ENCODE peak calls at places on chromosomes 11 and 22, in ten cellular contexts. One of them, this sample, is unnamed.

GRCh38 chr22:49647346-49648026 is 180.2 kb downstream of the BRD1 start:
- DNase-seq in cardiac fibroblast: no peak
- DNase-seq in H1: no peak
- DNase-seq in bronchial epithelial cell: no peak
- DNase-seq in NCI-H2029: no peak
- DNase-seq in HS-5: no peak
- DNase-seq in stimulated activated CD4-positive, alpha-beta T cell treated with anti-CD3 and anti-CD28 coated beads, Interleukin-2, amount 100 ng/mL, for 48 hours: no peak
- DNase-seq in NCI-H446: no peak
- DNase-seq in mucosa of descending colon: no peak
- DNase-seq in HTR-8/SVneo: no peak
- DNase-seq in this sample: no peak

GRCh38 chr11:96125400-96125799 is 201.5 kb upstream of the MTMR2 start:
- DNase-seq in cardiac fibroblast: no peak
- DNase-seq in H1: no peak
- DNase-seq in bronchial epithelial cell: peak
- DNase-seq in NCI-H2029: no peak
- DNase-seq in HS-5: no peak
- DNase-seq in stimulated activated CD4-positive, alpha-beta T cell treated with anti-CD3 and anti-CD28 coated beads, Interleukin-2, amount 100 ng/mL, for 48 hours: no peak
- DNase-seq in NCI-H446: no peak
- DNase-seq in mucosa of descending colon: no peak
- DNase-seq in HTR-8/SVneo: no peak
- DNase-seq in this sample: no peak

GRCh38 chr11:45045692-45046471 is 95.2 kb upstream of the TP53I11 start:
- DNase-seq in cardiac fibroblast: peak
- DNase-seq in H1: no peak
- DNase-seq in bronchial epithelial cell: peak
- DNase-seq in NCI-H2029: no peak
- DNase-seq in HS-5: peak
- DNase-seq in stimulated activated CD4-positive, alpha-beta T cell treated with anti-CD3 and anti-CD28 coated beads, Interleukin-2, amount 100 ng/mL, for 48 hours: peak
- DNase-seq in NCI-H446: no peak
- DNase-seq in mucosa of descending colon: no peak
- DNase-seq in HTR-8/SVneo: peak
- DNase-seq in this sample: peak

GRCh38 chr11:72783144-72783910 is 10.5 kb downstream of the STARD10 start:
- DNase-seq in cardiac fibroblast: no peak
- DNase-seq in H1: no peak
- DNase-seq in bronchial epithelial cell: no peak
- DNase-seq in NCI-H2029: no peak
- DNase-seq in HS-5: no peak
- DNase-seq in stimulated activated CD4-positive, alpha-beta T cell treated with anti-CD3 and anti-CD28 coated beads, Interleukin-2, amount 100 ng/mL, for 48 hours: no peak
- DNase-seq in NCI-H446: no peak
- DNase-seq in mucosa of descending colon: peak
- DNase-seq in HTR-8/SVneo: no peak
- DNase-seq in this sample: no peak

GRCh38 chr22:23534201-23534850 is 45.8 kb downstream of the IGLL1 start:
- DNase-seq in cardiac fibroblast: no peak
- DNase-seq in H1: no peak
- DNase-seq in bronchial epithelial cell: no peak
- DNase-seq in NCI-H2029: no peak
- DNase-seq in HS-5: no peak
- DNase-seq in stimulated activated CD4-positive, alpha-beta T cell treated with anti-CD3 and anti-CD28 coated beads, Interleukin-2, amount 100 ng/mL, for 48 hours: no peak
- DNase-seq in NCI-H446: no peak
- DNase-seq in mucosa of descending colon: peak
- DNase-seq in HTR-8/SVneo: no peak
- DNase-seq in this sample: no peak

GRCh38 chr22:44918166-44918924 is 91.5 kb downstream of the PHF21B start:
- DNase-seq in cardiac fibroblast: no peak
- DNase-seq in H1: no peak
- DNase-seq in bronchial epithelial cell: no peak
- DNase-seq in NCI-H2029: no peak
- DNase-seq in HS-5: no peak
- DNase-seq in stimulated activated CD4-positive, alpha-beta T cell treated with anti-CD3 and anti-CD28 coated beads, Interleukin-2, amount 100 ng/mL, for 48 hours: no peak
- DNase-seq in NCI-H446: no peak
- DNase-seq in mucosa of descending colon: no peak
- DNase-seq in HTR-8/SVneo: no peak
- DNase-seq in this sample: no peak

GRCh38 chr11:17256512-17256911 is 20.0 kb upstream of the NUCB2 start:
- DNase-seq in cardiac fibroblast: peak
- DNase-seq in H1: no peak
- DNase-seq in bronchial epithelial cell: peak
- DNase-seq in NCI-H2029: no peak
- DNase-seq in HS-5: peak
- DNase-seq in stimulated activated CD4-positive, alpha-beta T cell treated with anti-CD3 and anti-CD28 coated beads, Interleukin-2, amount 100 ng/mL, for 48 hours: no peak
- DNase-seq in NCI-H446: no peak
- DNase-seq in mucosa of descending colon: no peak
- DNase-seq in HTR-8/SVneo: peak
- DNase-seq in this sample: no peak

GRCh38 chr11:90646706-90647105 is 423.9 kb upstream of the CHORDC1 start:
- DNase-seq in cardiac fibroblast: no peak
- DNase-seq in H1: no peak
- DNase-seq in bronchial epithelial cell: peak
- DNase-seq in NCI-H2029: no peak
- DNase-seq in HS-5: no peak
- DNase-seq in stimulated activated CD4-positive, alpha-beta T cell treated with anti-CD3 and anti-CD28 coated beads, Interleukin-2, amount 100 ng/mL, for 48 hours: no peak
- DNase-seq in NCI-H446: no peak
- DNase-seq in mucosa of descending colon: no peak
- DNase-seq in HTR-8/SVneo: no peak
- DNase-seq in this sample: no peak

GRCh38 chr11:77672276-77672675 is 34.7 kb upstream of the CLNS1A start:
- DNase-seq in cardiac fibroblast: peak
- DNase-seq in H1: no peak
- DNase-seq in bronchial epithelial cell: peak
- DNase-seq in NCI-H2029: no peak
- DNase-seq in HS-5: peak
- DNase-seq in stimulated activated CD4-positive, alpha-beta T cell treated with anti-CD3 and anti-CD28 coated beads, Interleukin-2, amount 100 ng/mL, for 48 hours: no peak
- DNase-seq in NCI-H446: no peak
- DNase-seq in mucosa of descending colon: peak
- DNase-seq in HTR-8/SVneo: peak
- DNase-seq in this sample: no peak

GRCh38 chr22:46849101-46849500 is 86.7 kb downstream of the TBC1D22A start:
- DNase-seq in cardiac fibroblast: no peak
- DNase-seq in H1: peak
- DNase-seq in bronchial epithelial cell: no peak
- DNase-seq in NCI-H2029: no peak
- DNase-seq in HS-5: no peak
- DNase-seq in stimulated activated CD4-positive, alpha-beta T cell treated with anti-CD3 and anti-CD28 coated beads, Interleukin-2, amount 100 ng/mL, for 48 hours: no peak
- DNase-seq in NCI-H446: no peak
- DNase-seq in mucosa of descending colon: no peak
- DNase-seq in HTR-8/SVneo: no peak
- DNase-seq in this sample: no peak

GRCh38 chr11:27241316-27242122 is 121.5 kb downstream of the CCDC34 start:
- DNase-seq in cardiac fibroblast: peak
- DNase-seq in H1: no peak
- DNase-seq in bronchial epithelial cell: peak
- DNase-seq in NCI-H2029: no peak
- DNase-seq in HS-5: peak
- DNase-seq in stimulated activated CD4-positive, alpha-beta T cell treated with anti-CD3 and anti-CD28 coated beads, Interleukin-2, amount 100 ng/mL, for 48 hours: no peak
- DNase-seq in NCI-H446: no peak
- DNase-seq in mucosa of descending colon: no peak
- DNase-seq in HTR-8/SVneo: no peak
- DNase-seq in this sample: peak

GRCh38 chr22:35783943-35784614 is 66.4 kb downstream of the APOL5 start:
- DNase-seq in cardiac fibroblast: peak
- DNase-seq in H1: no peak
- DNase-seq in bronchial epithelial cell: peak
- DNase-seq in NCI-H2029: no peak
- DNase-seq in HS-5: peak
- DNase-seq in stimulated activated CD4-positive, alpha-beta T cell treated with anti-CD3 and anti-CD28 coated beads, Interleukin-2, amount 100 ng/mL, for 48 hours: no peak
- DNase-seq in NCI-H446: no peak
- DNase-seq in mucosa of descending colon: no peak
- DNase-seq in HTR-8/SVneo: peak
- DNase-seq in this sample: no peak

GRCh38 chr11:102806296-102806695 is 8.3 kb upstream of the MMP1 start:
- DNase-seq in cardiac fibroblast: peak
- DNase-seq in H1: no peak
- DNase-seq in bronchial epithelial cell: no peak
- DNase-seq in NCI-H2029: no peak
- DNase-seq in HS-5: no peak
- DNase-seq in stimulated activated CD4-positive, alpha-beta T cell treated with anti-CD3 and anti-CD28 coated beads, Interleukin-2, amount 100 ng/mL, for 48 hours: no peak
- DNase-seq in NCI-H446: no peak
- DNase-seq in mucosa of descending colon: no peak
- DNase-seq in HTR-8/SVneo: no peak
- DNase-seq in this sample: no peak

GRCh38 chr11:50098186-50098725 is 65.6 kb downstream of the OR4C45 start:
- DNase-seq in cardiac fibroblast: peak
- DNase-seq in H1: no peak
- DNase-seq in bronchial epithelial cell: peak
- DNase-seq in NCI-H2029: no peak
- DNase-seq in HS-5: no peak
- DNase-seq in stimulated activated CD4-positive, alpha-beta T cell treated with anti-CD3 and anti-CD28 coated beads, Interleukin-2, amount 100 ng/mL, for 48 hours: no peak
- DNase-seq in NCI-H446: no peak
- DNase-seq in mucosa of descending colon: no peak
- DNase-seq in HTR-8/SVneo: no peak
- DNase-seq in this sample: no peak

GRCh38 chr22:26174280-26174679 is 5.0 kb downstream of the SEZ6L start:
- DNase-seq in cardiac fibroblast: no peak
- DNase-seq in H1: peak
- DNase-seq in bronchial epithelial cell: no peak
- DNase-seq in NCI-H2029: peak
- DNase-seq in HS-5: no peak
- DNase-seq in stimulated activated CD4-positive, alpha-beta T cell treated with anti-CD3 and anti-CD28 coated beads, Interleukin-2, amount 100 ng/mL, for 48 hours: no peak
- DNase-seq in NCI-H446: no peak
- DNase-seq in mucosa of descending colon: no peak
- DNase-seq in HTR-8/SVneo: no peak
- DNase-seq in this sample: no peak

GRCh38 chr22:32123657-32124056 is 35.4 kb downstream of the C22orf42 start:
- DNase-seq in cardiac fibroblast: no peak
- DNase-seq in H1: peak
- DNase-seq in bronchial epithelial cell: no peak
- DNase-seq in NCI-H2029: no peak
- DNase-seq in HS-5: no peak
- DNase-seq in stimulated activated CD4-positive, alpha-beta T cell treated with anti-CD3 and anti-CD28 coated beads, Interleukin-2, amount 100 ng/mL, for 48 hours: no peak
- DNase-seq in NCI-H446: no peak
- DNase-seq in mucosa of descending colon: no peak
- DNase-seq in HTR-8/SVneo: no peak
- DNase-seq in this sample: no peak

GRCh38 chr11:66857234-66857926 is 516 bp downstream of the LRFN4 start:
- DNase-seq in cardiac fibroblast: no peak
- DNase-seq in H1: peak
- DNase-seq in bronchial epithelial cell: no peak
- DNase-seq in NCI-H2029: no peak
- DNase-seq in HS-5: no peak
- DNase-seq in stimulated activated CD4-positive, alpha-beta T cell treated with anti-CD3 and anti-CD28 coated beads, Interleukin-2, amount 100 ng/mL, for 48 hours: no peak
- DNase-seq in NCI-H446: no peak
- DNase-seq in mucosa of descending colon: no peak
- DNase-seq in HTR-8/SVneo: peak
- DNase-seq in this sample: no peak

GRCh38 chr22:49535126-49535525 is 292.5 kb downstream of the BRD1 start:
- DNase-seq in cardiac fibroblast: no peak
- DNase-seq in H1: no peak
- DNase-seq in bronchial epithelial cell: no peak
- DNase-seq in NCI-H2029: no peak
- DNase-seq in HS-5: no peak
- DNase-seq in stimulated activated CD4-positive, alpha-beta T cell treated with anti-CD3 and anti-CD28 coated beads, Interleukin-2, amount 100 ng/mL, for 48 hours: no peak
- DNase-seq in NCI-H446: no peak
- DNase-seq in mucosa of descending colon: no peak
- DNase-seq in HTR-8/SVneo: no peak
- DNase-seq in this sample: no peak

GRCh38 chr22:23093090-23093788 is 22.9 kb downstream of the GNAZ start:
- DNase-seq in cardiac fibroblast: no peak
- DNase-seq in H1: no peak
- DNase-seq in bronchial epithelial cell: no peak
- DNase-seq in NCI-H2029: no peak
- DNase-seq in HS-5: no peak
- DNase-seq in stimulated activated CD4-positive, alpha-beta T cell treated with anti-CD3 and anti-CD28 coated beads, Interleukin-2, amount 100 ng/mL, for 48 hours: no peak
- DNase-seq in NCI-H446: no peak
- DNase-seq in mucosa of descending colon: no peak
- DNase-seq in HTR-8/SVneo: no peak
- DNase-seq in this sample: no peak

GRCh38 chr11:86269645-86270044 is 25.1 kb downstream of the EED start:
- DNase-seq in cardiac fibroblast: no peak
- DNase-seq in H1: no peak
- DNase-seq in bronchial epithelial cell: no peak
- DNase-seq in NCI-H2029: no peak
- DNase-seq in HS-5: no peak
- DNase-seq in stimulated activated CD4-positive, alpha-beta T cell treated with anti-CD3 and anti-CD28 coated beads, Interleukin-2, amount 100 ng/mL, for 48 hours: no peak
- DNase-seq in NCI-H446: no peak
- DNase-seq in mucosa of descending colon: no peak
- DNase-seq in HTR-8/SVneo: no peak
- DNase-seq in this sample: no peak

GRCh38 chr11:128555606-128556005 is 31.8 kb downstream of the ETS1 start:
- DNase-seq in cardiac fibroblast: peak
- DNase-seq in H1: no peak
- DNase-seq in bronchial epithelial cell: peak
- DNase-seq in NCI-H2029: no peak
- DNase-seq in HS-5: no peak
- DNase-seq in stimulated activated CD4-positive, alpha-beta T cell treated with anti-CD3 and anti-CD28 coated beads, Interleukin-2, amount 100 ng/mL, for 48 hours: no peak
- DNase-seq in NCI-H446: no peak
- DNase-seq in mucosa of descending colon: peak
- DNase-seq in HTR-8/SVneo: no peak
- DNase-seq in this sample: no peak

GRCh38 chr11:2988361-2988762 is 3.8 kb downstream of the NAP1L4 start:
- DNase-seq in cardiac fibroblast: no peak
- DNase-seq in H1: no peak
- DNase-seq in bronchial epithelial cell: no peak
- DNase-seq in NCI-H2029: no peak
- DNase-seq in HS-5: no peak
- DNase-seq in stimulated activated CD4-positive, alpha-beta T cell treated with anti-CD3 and anti-CD28 coated beads, Interleukin-2, amount 100 ng/mL, for 48 hours: no peak
- DNase-seq in NCI-H446: no peak
- DNase-seq in mucosa of descending colon: no peak
- DNase-seq in HTR-8/SVneo: no peak
- DNase-seq in this sample: no peak

GRCh38 chr11:77351281-77351905 is 49.9 kb upstream of the GDPD4 start:
- DNase-seq in cardiac fibroblast: peak
- DNase-seq in H1: no peak
- DNase-seq in bronchial epithelial cell: peak
- DNase-seq in NCI-H2029: no peak
- DNase-seq in HS-5: no peak
- DNase-seq in stimulated activated CD4-positive, alpha-beta T cell treated with anti-CD3 and anti-CD28 coated beads, Interleukin-2, amount 100 ng/mL, for 48 hours: no peak
- DNase-seq in NCI-H446: no peak
- DNase-seq in mucosa of descending colon: no peak
- DNase-seq in HTR-8/SVneo: no peak
- DNase-seq in this sample: no peak

GRCh38 chr11:39346043-39346442 is 2113.4 kb downstream of the LRRC4C start:
- DNase-seq in cardiac fibroblast: no peak
- DNase-seq in H1: no peak
- DNase-seq in bronchial epithelial cell: no peak
- DNase-seq in NCI-H2029: no peak
- DNase-seq in HS-5: no peak
- DNase-seq in stimulated activated CD4-positive, alpha-beta T cell treated with anti-CD3 and anti-CD28 coated beads, Interleukin-2, amount 100 ng/mL, for 48 hours: no peak
- DNase-seq in NCI-H446: no peak
- DNase-seq in mucosa of descending colon: no peak
- DNase-seq in HTR-8/SVneo: no peak
- DNase-seq in this sample: no peak

This sample was measured in Panc1.